ENCODE peak calls at places on chromosomes 16 and 17, in four cellular contexts. V is K562, A is GM12878, R is H1. S is an unnamed sample.

GRCh38 chr16:8686031-8686621 is 11.7 kb downstream of the ABAT start:
- DNase-seq in A (no peak), R (no peak), V (no peak), S (no peak)

GRCh38 chr17:82972836-82973372 is 106.5 kb upstream of the METRNL start:
- DNase-seq in V (no peak), A (peak), R (no peak), S (no peak)

GRCh38 chr17:72390675-72391501 is 270.1 kb downstream of the SOX9 start:
- DNase-seq in A (no peak), V (no peak), R (no peak), S (no peak)

GRCh38 chr16:6725634-6726331 is 606.9 kb upstream of the RBFOX1 start:
- DNase-seq in R (no peak), A (no peak), V (peak), S (no peak)

GRCh38 chr16:4082474-4083044 is 33.7 kb downstream of the ADCY9 start:
- DNase-seq in R (no peak), A (no peak), V (no peak), S (no peak)

GRCh38 chr16:70160821-70161220 is 12.8 kb upstream of the CLEC18C start:
- DNase-seq in A (no peak), V (peak), R (no peak), S (no peak)

GRCh38 chr16:87369796-87370719 is 13.5 kb downstream of the FBXO31 start:
- DNase-seq in V (no peak), R (no peak), A (no peak), S (no peak)

GRCh38 chr17:77602883-77603640 is 355.4 kb upstream of the TNRC6C start:
- DNase-seq in A (no peak), R (peak), V (no peak), S (no peak)

GRCh38 chr17:82370471-82371332 is 863 bp upstream of the UTS2R start:
- DNase-seq in A (no peak), V (no peak), R (no peak), S (no peak)

GRCh38 chr17:58318627-58319180 is 9.9 kb downstream of the TSPOAP1 start:
- DNase-seq in R (no peak), A (no peak), V (no peak), S (no peak)

GRCh38 chr16:85616608-85617311 is 3.6 kb downstream of the GSE1 start:
- DNase-seq in R (no peak), V (no peak), A (peak), S (no peak)

GRCh38 chr16:15770107-15770506 is 86.7 kb downstream of the MYH11 start:
- DNase-seq in A (no peak), V (no peak), R (no peak), S (no peak)

GRCh38 chr16:46830417-46830901 is 521 bp downstream of the C16orf87 start:
- DNase-seq in R (no peak), A (no peak), V (no peak), S (no peak)

GRCh38 chr16:49932943-49933342 is 77.0 kb upstream of the ZNF423 start:
- DNase-seq in A (no peak), R (no peak), V (no peak), S (no peak)

GRCh38 chr17:17906418-17907215 is 65.6 kb downstream of the TOM1L2 start:
- DNase-seq in V (no peak), A (no peak), R (no peak), S (no peak)

GRCh38 chr17:38440614-38441397 is 12.5 kb downstream of the ARHGAP23 start:
- DNase-seq in A (no peak), V (no peak), R (peak), S (no peak)

GRCh38 chr17:12918132-12918531 is 99.7 kb downstream of the ELAC2 start:
- DNase-seq in A (no peak), R (no peak), V (no peak), S (no peak)

GRCh38 chr16:48491517-48491916 is 106.3 kb upstream of the SIAH1 start:
- DNase-seq in V (no peak), R (no peak), A (no peak), S (no peak)

GRCh38 chr16:84087461-84088151 is 29.1 kb downstream of the MBTPS1 start:
- DNase-seq in V (no peak), A (no peak), R (no peak), S (no peak)

GRCh38 chr17:511001-511690 is 158.5 kb upstream of the RPH3AL start:
- DNase-seq in V (no peak), A (no peak), R (no peak), S (no peak)

GRCh38 chr17:48294989-48295892 is 134.8 kb downstream of the SKAP1 start:
- DNase-seq in A (peak), V (no peak), R (no peak), S (no peak)

GRCh38 chr17:33696102-33696501 is 403.0 kb upstream of the ASIC2 start:
- DNase-seq in V (peak), R (no peak), A (no peak), S (no peak)

GRCh38 chr16:54140057-54140787 is 146.4 kb downstream of the IRX3 start:
- DNase-seq in R (no peak), A (no peak), V (no peak), S (no peak)

GRCh38 chr16:54140788-54141136 is 145.8 kb downstream of the IRX3 start:
- DNase-seq in R (no peak), V (no peak), A (no peak), S (no peak)

GRCh38 chr16:54143934-54144333 is 142.7 kb downstream of the IRX3 start:
- DNase-seq in V (no peak), A (no peak), R (no peak), S (no peak)

GRCh38 chr16:54143410-54143809 is 143.2 kb downstream of the IRX3 start:
- DNase-seq in V (no peak), R (no peak), A (no peak), S (no peak)

DNA sequence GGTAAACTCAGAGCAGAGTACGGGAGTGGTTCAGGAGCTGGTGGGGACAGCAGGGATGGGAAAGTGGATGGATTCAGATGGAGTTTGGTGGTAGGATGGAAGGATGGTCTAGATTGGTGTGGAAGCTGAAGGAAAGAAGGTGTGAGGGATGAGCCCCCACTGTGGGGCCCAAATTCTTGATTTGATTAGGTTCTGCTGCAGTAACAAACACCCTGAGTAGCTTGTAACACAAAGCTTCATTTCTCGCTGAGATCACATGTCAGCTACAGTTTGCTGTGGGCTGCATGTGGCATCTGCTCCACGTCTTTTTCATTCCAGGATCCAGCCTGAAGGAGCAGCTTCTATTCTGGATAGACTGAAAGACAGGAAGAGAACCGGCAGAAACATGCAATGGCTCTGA is 143.8 kb downstream of the IRX3 start:
- DNase-seq in V (no peak), A (no peak), R (no peak), S (no peak)
- TF ChIP-seq EGR1 in V (no peak), A (no peak), R (no peak), S (no peak)

GRCh38 chr17:79340771-79341528 is 266.3 kb downstream of the ENGASE start:
- DNase-seq in R (no peak), V (no peak), A (peak), S (no peak)
- TF ChIP-seq EGR1 in R (no peak), V (no peak), A (peak), S (no peak)

DNA sequence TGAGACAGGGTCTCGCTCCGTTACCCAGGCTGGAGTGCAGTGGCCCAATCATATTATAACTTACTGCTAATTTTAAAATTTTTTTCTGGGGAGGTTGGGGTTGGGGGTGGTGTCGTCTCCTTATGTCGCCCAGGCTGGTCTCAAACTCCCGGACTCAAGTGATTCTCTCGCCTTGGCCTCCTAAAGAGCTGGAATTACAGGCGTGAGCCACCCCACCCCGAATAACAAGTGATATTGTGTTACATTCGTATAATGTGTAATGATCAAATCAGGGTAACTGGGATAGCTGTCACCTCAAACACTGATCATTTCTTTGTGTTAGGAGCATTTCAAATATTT is 16.2 kb upstream of the KPNA2 start:
- DNase-seq in V (no peak), R (no peak), A (no peak), S (no peak)
- TF ChIP-seq EGR1 in V (no peak), R (no peak), A (no peak), S (no peak)

GRCh38 chr17:75252039-75252816 is 9.2 kb downstream of the GGA3 start:
- DNase-seq in A (no peak), V (no peak), R (no peak), S (no peak)

GRCh38 chr17:75245011-75245410 is 16.4 kb downstream of the GGA3 start:
- DNase-seq in V (no peak), A (no peak), R (no peak), S (no peak)

GRCh38 chr17:75246404-75246803 is 15.0 kb downstream of the GGA3 start:
- DNase-seq in R (no peak), A (no peak), V (no peak), S (no peak)

GRCh38 chr17:75249564-75249963 is 11.8 kb downstream of the GGA3 start:
- DNase-seq in R (no peak), A (no peak), V (no peak), S (no peak)

DNA sequence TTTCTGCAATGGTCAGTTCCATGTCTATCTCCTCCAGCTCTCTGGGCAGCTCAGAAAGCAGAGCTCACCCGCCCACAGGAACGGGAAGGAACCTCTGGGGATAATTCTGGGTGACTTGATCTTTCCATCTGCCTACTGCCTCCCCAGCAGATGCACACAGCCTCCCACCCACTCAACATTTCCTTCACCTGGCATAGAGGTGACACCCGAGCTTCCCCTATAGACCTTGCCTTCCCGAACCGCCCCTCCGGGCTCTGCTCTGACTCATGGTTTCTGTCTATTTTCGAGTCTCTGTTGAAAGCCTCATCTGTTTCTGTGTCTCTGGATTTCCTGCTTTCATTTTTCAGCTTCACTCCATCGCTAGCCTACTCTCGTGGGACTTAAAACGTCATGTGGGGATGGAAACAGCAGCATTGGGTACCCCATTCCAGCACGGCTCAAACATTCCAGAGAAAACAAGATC is 11.4 kb downstream of the GGA3 start:
- DNase-seq in V (no peak), R (no peak), A (peak), S (no peak)
- TF ChIP-seq EGR1 in V (peak), R (no peak), A (peak), S (peak)

GRCh38 chr17:45269912-45270311 is 8.0 kb upstream of the SPATA32 start:
- DNase-seq in V (no peak), R (no peak), A (no peak), S (no peak)

GRCh38 chr17:45274033-45274432 is 12.1 kb upstream of the SPATA32 start:
- DNase-seq in V (no peak), R (no peak), A (no peak), S (no peak)

GRCh38 chr17:45271603-45272002 is 9.7 kb upstream of the SPATA32 start:
- DNase-seq in V (no peak), R (no peak), A (no peak), S (no peak)

GRCh38 chr17:45273551-45273957 is 11.7 kb upstream of the SPATA32 start:
- DNase-seq in V (no peak), R (no peak), A (no peak), S (no peak)

DNA sequence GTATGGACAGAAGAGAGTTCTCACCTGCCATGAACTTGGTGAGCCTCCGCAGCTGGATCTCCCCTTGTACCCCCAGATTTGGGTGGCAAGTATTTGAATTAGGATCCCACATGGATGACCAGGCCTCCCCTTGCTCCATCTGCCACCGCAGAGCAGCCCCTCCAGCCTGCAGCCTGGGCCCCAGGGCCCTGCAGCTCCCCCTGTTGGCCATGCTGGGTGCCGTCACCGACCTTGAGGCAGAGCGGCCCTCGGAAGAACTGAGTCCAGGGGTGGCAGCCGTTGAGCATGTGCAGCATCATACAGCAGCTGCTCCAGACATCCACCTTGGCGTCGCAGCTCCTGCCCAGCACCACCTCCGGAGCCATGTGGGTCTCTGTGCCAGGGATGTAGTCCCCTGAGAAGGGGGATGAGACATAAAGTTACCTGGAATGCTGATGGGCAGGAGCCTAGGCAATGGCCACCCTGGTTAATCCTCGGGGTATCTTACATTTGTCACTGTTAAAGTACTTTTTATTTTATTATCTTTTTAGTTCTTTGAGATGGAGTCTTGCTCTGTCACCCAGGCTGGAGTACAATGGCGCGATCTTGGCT is 9.0 kb upstream of the SPATA32 start:
- DNase-seq in V (peak), A (no peak), R (peak), S (no peak)
- TF ChIP-seq EGR1 in V (no peak), A (no peak), R (no peak), S (no peak)

GRCh38 chr17:45342306-45342705 is 25.5 kb upstream of the MAP3K14 start:
- DNase-seq in R (no peak), V (no peak), A (no peak), S (no peak)

GRCh38 chr17:45345554-45346254 is 28.9 kb upstream of the MAP3K14 start:
- DNase-seq in A (no peak), R (no peak), V (peak), S (no peak)

GRCh38 chr17:45345246-45345553 is 28.4 kb upstream of the MAP3K14 start:
- DNase-seq in V (no peak), R (no peak), A (no peak), S (no peak)

GRCh38 chr17:45341389-45342158 is 24.8 kb upstream of the MAP3K14 start:
- DNase-seq in R (peak), V (peak), A (no peak), S (peak)

DNA sequence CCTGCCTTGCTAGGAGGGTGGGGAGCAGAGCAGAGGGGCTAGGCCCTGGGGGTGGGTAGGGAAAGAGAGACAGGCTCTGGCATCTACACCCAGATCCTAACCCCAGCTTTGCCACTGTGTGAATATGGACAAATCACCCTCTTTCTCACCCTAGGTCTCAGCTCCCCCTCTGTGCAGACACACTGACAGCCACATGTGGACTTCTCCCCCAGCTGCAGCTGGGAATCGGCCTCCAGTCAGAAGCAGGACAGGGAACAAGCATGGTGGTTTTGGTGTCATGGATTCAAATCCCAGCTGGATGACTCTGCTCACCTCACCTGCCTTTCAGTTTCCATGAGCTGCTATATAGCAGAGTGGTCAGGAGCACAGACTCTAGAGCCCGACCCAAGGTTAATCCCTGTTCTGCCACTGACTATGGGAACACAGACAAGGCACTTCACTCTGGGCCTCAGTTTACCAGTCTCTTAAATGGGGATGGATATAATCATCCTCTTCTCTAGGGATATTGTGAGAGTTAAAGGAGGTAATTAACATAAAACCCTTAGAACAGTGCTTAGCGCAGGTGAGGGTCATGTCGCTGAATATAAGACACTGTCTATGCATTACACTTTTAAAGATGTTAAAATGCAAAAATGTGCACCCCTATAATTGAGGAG is 26.2 kb upstream of the MAP3K14 start:
- DNase-seq in R (no peak), V (no peak), A (no peak), S (no peak)
- TF ChIP-seq EGR1 in R (no peak), V (no peak), A (no peak), S (no peak)

DNA sequence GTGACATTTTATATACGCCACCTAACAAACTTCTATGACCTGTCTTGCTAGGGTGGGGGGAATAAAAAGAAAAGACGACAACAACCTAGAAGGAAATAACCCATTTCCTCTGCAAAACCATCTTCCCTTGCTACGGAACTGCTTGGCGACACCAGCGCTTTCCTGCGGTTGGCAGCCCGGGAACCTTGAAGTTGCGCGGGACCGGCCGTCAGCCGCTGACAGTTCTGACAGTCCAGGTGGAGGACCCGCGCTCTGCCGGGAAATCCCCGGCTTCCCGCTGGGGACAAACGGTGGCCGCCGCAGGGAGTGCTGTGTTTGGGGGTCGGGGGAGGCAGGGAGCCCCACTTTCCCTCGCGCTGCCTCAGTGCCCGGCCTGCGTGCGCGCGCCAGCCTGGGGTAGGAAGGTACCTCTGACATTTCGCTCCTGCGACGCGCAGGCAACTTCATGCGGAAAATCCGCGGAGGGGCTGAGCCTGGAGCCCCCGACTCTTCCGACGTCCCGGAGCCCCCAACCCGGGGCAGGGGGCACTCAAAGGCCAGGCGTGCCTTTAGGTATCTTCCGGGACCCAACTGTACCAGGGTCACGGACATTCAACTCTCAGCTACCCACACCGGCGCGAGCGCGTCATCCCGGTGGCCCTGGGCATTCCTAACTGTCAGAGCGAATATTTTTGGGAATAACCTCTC is 516 bp downstream of the SLC16A6 start:
- DNase-seq in A (no peak), R (peak), V (no peak), S (no peak)
- TF ChIP-seq EGR1 in A (no peak), R (no peak), V (no peak), S (no peak)

S was measured in HCT116.